ENCODE peak calls at places on chromosomes 13 and 19, in seven cellular contexts. One of them, this sample, is unnamed.
A peak's percentile ranks its signal among the peaks of the same experiment; 100 is the strongest.

GRCh38 chr19:48507911-48508439 is 3.7 kb downstream of the LMTK3 start:
- DNase-seq in T-helper 22 cell: no peak
- DNase-seq in cardiac fibroblast: no peak
- DNase-seq in neural crest cell: no peak
- DNase-seq in activated CD8-positive, alpha-beta memory T cell treated with anti-CD3 and anti-CD28 coated beads for 4 hours: no peak
- DNase-seq in lung microvascular endothelial cell: no peak
- DNase-seq in ELR: no peak
- DNase-seq in this sample: no peak

GRCh38 chr19:10226376-10227214 is 4.5 kb downstream of the S1PR2 start:
- DNase-seq in neural crest cell: peak; percentile 36
- DNase-seq in ELR: peak; percentile 71
- DNase-seq in activated CD8-positive, alpha-beta memory T cell treated with anti-CD3 and anti-CD28 coated beads for 4 hours: no peak
- DNase-seq in T-helper 22 cell: no peak
- DNase-seq in cardiac fibroblast: peak; percentile 87
- DNase-seq in lung microvascular endothelial cell: no peak
- DNase-seq in this sample: no peak

GRCh38 chr13:26379831-26380230 is 125.9 kb downstream of the CDK8 start:
- DNase-seq in ELR: no peak
- DNase-seq in neural crest cell: no peak
- DNase-seq in lung microvascular endothelial cell: no peak
- DNase-seq in activated CD8-positive, alpha-beta memory T cell treated with anti-CD3 and anti-CD28 coated beads for 4 hours: no peak
- DNase-seq in T-helper 22 cell: no peak
- DNase-seq in cardiac fibroblast: no peak
- DNase-seq in this sample: no peak

GRCh38 chr13:101492251-101492910 is 39.9 kb downstream of the ITGBL1 start:
- DNase-seq in T-helper 22 cell: no peak
- DNase-seq in neural crest cell: no peak
- DNase-seq in activated CD8-positive, alpha-beta memory T cell treated with anti-CD3 and anti-CD28 coated beads for 4 hours: no peak
- DNase-seq in ELR: no peak
- DNase-seq in lung microvascular endothelial cell: peak; percentile 17
- DNase-seq in cardiac fibroblast: peak; percentile 7
- DNase-seq in this sample: peak; percentile 60

GRCh38 chr19:38319421-38320258 is at the start of gene KCNK6:
- DNase-seq in neural crest cell: peak; percentile 16
- DNase-seq in cardiac fibroblast: no peak
- DNase-seq in lung microvascular endothelial cell: peak; percentile 37
- DNase-seq in activated CD8-positive, alpha-beta memory T cell treated with anti-CD3 and anti-CD28 coated beads for 4 hours: peak; percentile 30
- DNase-seq in ELR: peak; percentile 34
- DNase-seq in T-helper 22 cell: peak; percentile 28
- DNase-seq in this sample: peak; percentile 60

GRCh38 chr19:54518844-54519243 is 16.2 kb downstream of the LAIR2 start:
- DNase-seq in cardiac fibroblast: peak; percentile 0
- DNase-seq in ELR: peak; percentile 10
- DNase-seq in lung microvascular endothelial cell: peak; percentile 95
- DNase-seq in activated CD8-positive, alpha-beta memory T cell treated with anti-CD3 and anti-CD28 coated beads for 4 hours: no peak
- DNase-seq in T-helper 22 cell: no peak
- DNase-seq in neural crest cell: no peak
- DNase-seq in this sample: no peak

GRCh38 chr13:22871248-22871647 is 309.5 kb upstream of the SGCG start:
- DNase-seq in cardiac fibroblast: no peak
- DNase-seq in T-helper 22 cell: no peak
- DNase-seq in neural crest cell: no peak
- DNase-seq in lung microvascular endothelial cell: no peak
- DNase-seq in ELR: no peak
- DNase-seq in activated CD8-positive, alpha-beta memory T cell treated with anti-CD3 and anti-CD28 coated beads for 4 hours: no peak
- DNase-seq in this sample: no peak

GRCh38 chr19:15161028-15161984 is 39.5 kb downstream of the NOTCH3 start:
- DNase-seq in T-helper 22 cell: no peak
- DNase-seq in activated CD8-positive, alpha-beta memory T cell treated with anti-CD3 and anti-CD28 coated beads for 4 hours: no peak
- DNase-seq in cardiac fibroblast: peak; percentile 56
- DNase-seq in ELR: peak; percentile 69
- DNase-seq in neural crest cell: peak; percentile 32
- DNase-seq in lung microvascular endothelial cell: peak; percentile 58
- DNase-seq in this sample: no peak

GRCh38 chr19:40525234-40526051 is 51.2 kb upstream of the SHKBP1 start:
- DNase-seq in cardiac fibroblast: no peak
- DNase-seq in activated CD8-positive, alpha-beta memory T cell treated with anti-CD3 and anti-CD28 coated beads for 4 hours: no peak
- DNase-seq in lung microvascular endothelial cell: no peak
- DNase-seq in neural crest cell: no peak
- DNase-seq in T-helper 22 cell: no peak
- DNase-seq in ELR: no peak
- DNase-seq in this sample: no peak

GRCh38 chr13:100301418-100301817 is 212.5 kb downstream of the PCCA start:
- DNase-seq in neural crest cell: no peak
- DNase-seq in lung microvascular endothelial cell: peak; percentile 48
- DNase-seq in T-helper 22 cell: no peak
- DNase-seq in ELR: no peak
- DNase-seq in activated CD8-positive, alpha-beta memory T cell treated with anti-CD3 and anti-CD28 coated beads for 4 hours: no peak
- DNase-seq in cardiac fibroblast: peak; percentile 6
- DNase-seq in this sample: peak; percentile 32

GRCh38 chr13:30824651-30825050 is 81.4 kb upstream of the MEDAG start:
- DNase-seq in cardiac fibroblast: no peak
- DNase-seq in lung microvascular endothelial cell: no peak
- DNase-seq in activated CD8-positive, alpha-beta memory T cell treated with anti-CD3 and anti-CD28 coated beads for 4 hours: no peak
- DNase-seq in neural crest cell: no peak
- DNase-seq in T-helper 22 cell: no peak
- DNase-seq in ELR: no peak
- DNase-seq in this sample: no peak

GRCh38 chr13:99657848-99658265 is 156.6 kb downstream of the TM9SF2 start:
- DNase-seq in lung microvascular endothelial cell: peak; percentile 16
- DNase-seq in activated CD8-positive, alpha-beta memory T cell treated with anti-CD3 and anti-CD28 coated beads for 4 hours: no peak
- DNase-seq in ELR: no peak
- DNase-seq in cardiac fibroblast: peak; percentile 27
- DNase-seq in T-helper 22 cell: peak; percentile 4
- DNase-seq in neural crest cell: peak; percentile 41
- DNase-seq in this sample: peak; percentile 74

GRCh38 chr13:113785051-113786010 is 26.3 kb downstream of the TMEM255B start:
- DNase-seq in neural crest cell: no peak
- DNase-seq in lung microvascular endothelial cell: peak; percentile 83
- DNase-seq in cardiac fibroblast: peak; percentile 86
- DNase-seq in ELR: peak; percentile 97
- DNase-seq in T-helper 22 cell: no peak
- DNase-seq in activated CD8-positive, alpha-beta memory T cell treated with anti-CD3 and anti-CD28 coated beads for 4 hours: no peak
- DNase-seq in this sample: peak; percentile 64

GRCh38 chr19:7340959-7341837 is 7.5 kb upstream of the ARHGEF18 start:
- DNase-seq in T-helper 22 cell: peak; percentile 46
- DNase-seq in ELR: peak; percentile 76
- DNase-seq in lung microvascular endothelial cell: peak; percentile 75
- DNase-seq in activated CD8-positive, alpha-beta memory T cell treated with anti-CD3 and anti-CD28 coated beads for 4 hours: peak; percentile 71
- DNase-seq in neural crest cell: peak; percentile 97
- DNase-seq in cardiac fibroblast: peak; percentile 82
- DNase-seq in this sample: peak; percentile 89